ENCODE peak calls at places on chromosomes 13 and 19, in nine cellular contexts. T, S, U, K, X, R, L, O and M are unnamed samples.

GRCh38 chr13:95740921-95741320 is 64.0 kb downstream of the DNAJC3 start:
- DNase-seq in S (no peak), O (no peak), T (no peak), U (no peak), X (no peak), K (no peak), L (no peak), R (no peak), M (no peak)

GRCh38 chr19:49741210-49741844 is 21.8 kb downstream of the TSKS start:
- DNase-seq in R (no peak), K (no peak), X (no peak), S (no peak), T (no peak), O (no peak), L (no peak), U (no peak), M (no peak)

GRCh38 chr13:113992276-113993005 is 18.6 kb upstream of the C13orf46 start:
- DNase-seq in X (no peak), O (no peak), L (no peak), U (peak), R (no peak), K (no peak), T (no peak), S (no peak), M (no peak)

GRCh38 chr19:53076984-53077383 is 26.2 kb downstream of the ZNF160 start:
- DNase-seq in U (no peak), S (peak), X (no peak), T (peak), K (peak), R (no peak), L (no peak), O (no peak), M (no peak)

GRCh38 chr13:113656831-113657671 is 947 bp downstream of the ATP4B start:
- DNase-seq in K (peak), T (peak), X (no peak), U (peak), O (no peak), R (no peak), S (no peak), L (no peak), M (no peak)

GRCh38 chr19:47026156-47026555 is 6.5 kb downstream of the NPAS1 start:
- DNase-seq in T (no peak), O (no peak), K (no peak), U (no peak), X (no peak), S (no peak), L (no peak), R (no peak), M (no peak)

GRCh38 chr19:4748589-4748988 is 24.9 kb upstream of the DPP9 start:
- DNase-seq in R (no peak), L (no peak), S (no peak), X (no peak), O (no peak), U (no peak), T (no peak), K (peak), M (no peak)

GRCh38 chr13:41216160-41216559 is 21.8 kb upstream of the KBTBD7 start:
- DNase-seq in S (no peak), U (no peak), L (no peak), R (no peak), K (no peak), X (no peak), O (no peak), T (no peak), M (no peak)

GRCh38 chr13:108525867-108526266 is 103.5 kb upstream of the MYO16 start:
- DNase-seq in R (no peak), X (no peak), S (no peak), O (no peak), L (no peak), T (no peak), U (no peak), K (no peak), M (no peak)